ENCODE peak calls at places on chromosomes 3 and 15, in nine cellular contexts. R is type B pancreatic cell, H is cardiac fibroblast, D is WERI-Rb-1, F is chondrocyte, T is pancreas, G is choroid plexus epithelial cell, S is activated B cell treated with CpG ODN at 0.5 μM for 24 hours, C is neural crest cell. M is an unnamed sample.

GRCh38 chr3:53818221-53819162 is 27.7 kb downstream of the CHDH start:
- DNase-seq in D (no peak), T (no peak), H (no peak), S (no peak), C (no peak), F (no peak), R (peak), G (no peak), M (no peak)

GRCh38 chr3:4821331-4821730 is 157.9 kb upstream of the BHLHE40 start:
- DNase-seq in G (no peak), S (no peak), R (no peak), C (no peak), D (no peak), F (no peak), H (no peak), T (no peak), M (peak)

GRCh38 chr3:139231555-139232281 is 112.1 kb upstream of the MRPS22 start:
- DNase-seq in T (no peak), C (no peak), S (no peak), H (no peak), D (no peak), F (no peak), R (no peak), G (no peak), M (no peak)

GRCh38 chr3:161430307-161430706 is 59.0 kb upstream of the SPTSSB start:
- DNase-seq in H (no peak), R (no peak), C (no peak), D (no peak), F (no peak), T (no peak), S (no peak), G (no peak), M (no peak)

GRCh38 chr3:122930371-122930997 is 97.1 kb downstream of the SEMA5B start:
- DNase-seq in G (no peak), S (no peak), F (no peak), H (no peak), C (no peak), R (no peak), T (no peak), D (no peak), M (no peak)

GRCh38 chr3:11185144-11185543 is 30.9 kb downstream of the HRH1 start:
- DNase-seq in H (no peak), F (no peak), D (no peak), T (no peak), S (no peak), R (no peak), G (no peak), C (no peak), M (no peak)

GRCh38 chr3:171342200-171342599 is 118.0 kb downstream of the TNIK start:
- DNase-seq in S (no peak), T (no peak), C (no peak), H (no peak), G (no peak), D (no peak), F (no peak), R (no peak), M (no peak)

GRCh38 chr3:36212291-36212690 is 168.0 kb upstream of the STAC start:
- DNase-seq in D (no peak), T (no peak), H (peak), F (no peak), C (no peak), R (no peak), G (peak), S (no peak), M (no peak)

GRCh38 chr3:10547841-10548783 is 42.7 kb upstream of the ATP2B2 start:
- DNase-seq in F (no peak), R (peak), C (no peak), G (no peak), H (no peak), S (no peak), T (no peak), D (no peak), M (peak)

GRCh38 chr3:111210866-111211564 is 139.4 kb downstream of the NECTIN3 start:
- DNase-seq in D (no peak), F (no peak), G (peak), R (no peak), S (no peak), C (no peak), H (no peak), T (no peak), M (no peak)

GRCh38 chr3:189108032-189108431 is 63.7 kb upstream of the TPRG1 start:
- DNase-seq in R (no peak), T (no peak), C (no peak), D (no peak), F (no peak), S (no peak), H (no peak), G (no peak), M (no peak)

GRCh38 chr3:19485267-19485666 is 337.0 kb downstream of the KCNH8 start:
- DNase-seq in C (no peak), R (no peak), T (no peak), H (no peak), F (no peak), D (no peak), S (no peak), G (no peak), M (no peak)

GRCh38 chr3:19487386-19487785 is 339.1 kb downstream of the KCNH8 start:
- DNase-seq in R (no peak), S (no peak), C (no peak), H (no peak), G (no peak), D (peak), T (no peak), F (no peak), M (no peak)

DNA sequence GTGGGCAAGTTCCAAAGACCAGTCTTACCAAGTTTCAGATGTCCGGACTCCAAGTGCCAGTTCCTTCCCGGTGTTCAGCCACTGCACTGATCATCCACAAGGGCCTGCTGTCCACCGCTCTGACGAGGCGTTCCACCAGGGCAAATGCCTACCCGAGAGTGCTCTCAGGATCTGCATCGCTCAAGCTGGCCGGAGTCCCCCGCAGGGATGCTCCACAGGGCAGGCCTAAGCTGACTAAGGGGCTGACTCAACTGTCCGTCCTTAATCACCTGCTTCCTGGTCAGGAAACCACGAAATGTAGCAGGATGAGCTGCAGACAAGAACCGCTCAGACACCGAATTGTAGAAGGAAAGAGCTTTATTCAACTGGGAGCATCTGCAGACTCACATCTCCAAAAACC is 341.6 kb downstream of the KCNH8 start:
- DNase-seq in D (peak), F (no peak), R (no peak), S (no peak), T (no peak), H (no peak), C (no peak), G (no peak), M (no peak)
- TF ChIP-seq CTCF in D (peak), F (no peak), R (no peak), S (no peak), T (no peak), H (no peak), C (no peak), G (no peak), M (no peak)

DNA sequence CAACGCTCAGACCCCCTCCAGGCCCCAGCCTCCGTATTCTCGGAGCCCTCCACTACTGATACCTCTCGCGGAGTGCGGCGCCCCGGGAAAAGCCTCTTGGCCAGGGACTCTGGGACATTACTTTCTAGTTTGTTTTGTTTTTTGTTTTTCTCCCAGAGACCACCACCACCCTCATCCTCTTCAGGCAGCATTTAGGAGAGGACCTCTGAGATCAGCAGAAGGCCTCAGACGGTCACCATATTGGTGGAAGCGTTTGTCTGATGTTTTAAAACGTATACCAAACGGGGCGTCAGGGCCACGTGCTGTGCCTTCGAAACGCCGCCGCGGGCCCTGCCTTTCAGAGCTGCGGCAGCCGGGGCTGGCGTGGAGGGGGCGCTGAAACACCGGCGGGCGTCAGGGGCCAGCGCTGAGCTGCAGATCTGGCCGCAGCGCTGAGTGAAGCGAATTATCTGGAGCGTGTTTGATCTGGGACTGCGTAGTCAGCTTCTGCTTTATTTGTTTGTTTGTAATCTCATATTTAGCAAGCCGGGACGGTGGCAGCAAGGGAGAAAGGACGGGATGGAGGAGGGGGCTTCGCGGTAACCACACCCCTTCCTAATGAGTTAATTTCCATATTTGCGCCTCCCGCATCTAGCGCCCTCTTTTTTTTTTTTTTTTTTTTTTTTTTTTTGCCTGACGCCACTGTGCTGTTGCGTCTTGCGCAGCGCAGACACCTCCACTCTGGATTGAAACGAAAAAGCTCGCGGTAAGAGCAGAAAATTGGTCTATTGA is 14.8 kb downstream of the SOX2 start:
- DNase-seq in G (no peak), T (no peak), R (no peak), H (no peak), S (no peak), C (peak), D (peak), F (no peak), M (no peak)
- TF ChIP-seq CTCF in G (no peak), T (no peak), R (peak), H (no peak), S (no peak), C (peak), D (no peak), F (peak), M (no peak)

GRCh38 chr15:55196458-55197361 is at the start of gene RSL24D1:
- DNase-seq in S (peak), G (peak), C (peak), F (peak), D (peak), T (peak), H (peak), R (peak), M (peak)

GRCh38 chr15:55196011-55196410 is 730 bp downstream of the RSL24D1 start:
- DNase-seq in H (peak), F (no peak), S (no peak), C (no peak), D (no peak), G (peak), R (no peak), T (no peak), M (no peak)

GRCh38 chr15:55197719-55198118 is 978 bp upstream of the RSL24D1 start:
- DNase-seq in T (no peak), R (no peak), S (no peak), D (no peak), F (no peak), G (no peak), H (no peak), C (no peak), M (no peak)

GRCh38 chr15:55198706-55199105 is 2.0 kb upstream of the RSL24D1 start:
- DNase-seq in F (no peak), H (no peak), T (no peak), G (no peak), S (no peak), C (no peak), R (no peak), D (no peak), M (no peak)

GRCh38 chr15:55197362-55197705 is 593 bp upstream of the RSL24D1 start:
- DNase-seq in F (no peak), C (no peak), D (no peak), H (no peak), G (no peak), R (no peak), T (no peak), S (no peak), M (no peak)
- TF ChIP-seq CTCF in F (no peak), C (no peak), D (no peak), H (no peak), G (no peak), R (peak), T (no peak), S (no peak), M (no peak)

DNA sequence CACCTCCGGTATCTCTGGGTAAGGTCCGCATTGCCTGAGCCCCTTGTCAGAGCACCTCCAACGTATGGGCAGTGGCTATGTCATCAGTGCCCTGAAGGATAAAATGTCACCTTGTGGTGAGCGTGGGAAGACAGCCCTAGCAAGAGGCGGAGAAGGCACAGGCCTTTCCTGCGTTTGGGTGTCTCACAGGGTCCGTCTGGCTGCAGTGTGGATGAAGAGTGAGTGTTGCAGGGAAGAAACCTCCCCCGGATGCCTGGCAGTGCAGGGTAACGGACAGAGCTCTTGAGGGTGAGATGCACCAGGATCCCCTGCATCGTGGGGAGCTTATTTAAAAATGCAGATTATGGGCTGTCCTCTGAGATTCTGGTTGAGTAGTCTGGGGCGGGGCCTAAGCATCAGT is 68.4 kb downstream of the FAM43A start:
- DNase-seq in G (no peak), S (peak), H (no peak), C (no peak), F (no peak), T (no peak), D (no peak), R (no peak), M (no peak)
- TF ChIP-seq CTCF in G (no peak), S (no peak), H (no peak), C (no peak), F (no peak), T (no peak), D (no peak), R (no peak), M (no peak)

DNA sequence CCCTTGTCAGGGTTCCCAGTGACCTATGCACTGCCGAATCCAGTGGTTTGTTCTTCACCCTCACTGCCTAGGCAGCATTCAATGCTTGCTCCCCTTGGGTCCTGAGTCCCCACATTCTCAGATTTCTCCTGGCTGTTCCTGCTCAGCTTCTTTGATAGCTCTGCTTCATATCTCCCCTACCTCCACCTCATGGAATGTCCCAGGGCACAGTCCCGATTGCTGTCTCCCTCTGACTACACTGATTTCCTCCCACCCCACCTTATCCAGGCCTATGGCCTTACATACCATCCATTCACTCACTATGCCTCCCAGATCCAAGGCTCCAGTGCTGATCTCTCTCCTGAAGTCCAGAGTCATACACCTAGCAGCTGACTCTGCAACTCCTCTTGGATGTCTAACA is 1.5 kb upstream of the CDHR4 start:
- DNase-seq in G (no peak), H (no peak), T (no peak), C (no peak), D (no peak), S (no peak), F (no peak), R (no peak), M (no peak)
- TF ChIP-seq CTCF in G (no peak), H (no peak), T (no peak), C (no peak), D (no peak), S (no peak), F (no peak), R (no peak), M (no peak)

GRCh38 chr3:72050048-72050632 is 265.2 kb upstream of the PROK2 start:
- DNase-seq in H (no peak), C (no peak), T (no peak), F (no peak), S (no peak), R (no peak), D (no peak), G (no peak), M (no peak)
- TF ChIP-seq CTCF in H (no peak), C (no peak), T (no peak), F (no peak), S (no peak), R (no peak), D (no peak), G (no peak), M (no peak)

GRCh38 chr3:98185180-98185579 is 18.7 kb downstream of the OR5H15 start:
- DNase-seq in F (no peak), C (no peak), D (no peak), H (no peak), T (no peak), G (no peak), R (no peak), S (no peak), M (no peak)

GRCh38 chr3:98188553-98188952 is 22.1 kb downstream of the OR5H15 start:
- DNase-seq in T (no peak), F (no peak), G (peak), D (no peak), R (no peak), S (no peak), C (no peak), H (no peak), M (no peak)
- TF ChIP-seq CTCF in T (no peak), F (peak), G (no peak), D (no peak), R (peak), S (no peak), C (peak), H (peak), M (no peak)

GRCh38 chr3:100710355-100711198 is 1.3 kb downstream of the TFG start:
- DNase-seq in F (no peak), R (no peak), T (peak), S (peak), G (peak), C (peak), D (peak), H (peak), M (peak)
- TF ChIP-seq CTCF in F (peak), R (peak), T (no peak), S (no peak), G (peak), C (peak), D (peak), H (peak), M (peak)